ENCODE peak calls at places on chromosomes 7 and 10, in five cellular contexts. J is fibroblast of the aortic adventitia, R is uterus, P is fibroblast of pulmonary artery, W is psoas muscle. M is an unnamed sample.

GRCh38 chr10:11331178-11331577 is 280.3 kb downstream of the USP6NL start:
- DNase-seq in J (no peak), R (no peak), P (no peak), W (no peak), M (no peak)

GRCh38 chr10:125037145-125037544 is 95.2 kb downstream of the ZRANB1 start:
- DNase-seq in J (peak; percentile 67), R (no peak), P (peak; percentile 81), W (peak; percentile 75), M (no peak)

GRCh38 chr7:135254-135653 is 57.1 kb upstream of the FAM20C start:
- DNase-seq in J (no peak), R (no peak), P (no peak), W (peak; percentile 26), M (no peak)

GRCh38 chr7:23205861-23206510 is 24.1 kb downstream of the NUP42 start:
- DNase-seq in J (no peak), R (peak; percentile 27), P (peak; percentile 4), W (no peak), M (no peak)

GRCh38 chr10:108060246-108060645 is 895.7 kb upstream of the SORCS1 start:
- DNase-seq in J (no peak), R (no peak), P (no peak), W (no peak), M (no peak)

GRCh38 chr10:126581648-126582046 is 88.8 kb downstream of the C10orf90 start:
- DNase-seq in J (no peak), R (no peak), P (no peak), W (no peak), M (no peak)

GRCh38 chr10:109934958-109935793 is 11.9 kb upstream of the XPNPEP1 start:
- DNase-seq in J (peak; percentile 79), R (no peak), P (peak; percentile 86), W (no peak), M (no peak)

GRCh38 chr7:44972562-44972961 is 6.3 kb downstream of the MYO1G start:
- DNase-seq in J (no peak), R (no peak), P (no peak), W (no peak), M (no peak)

GRCh38 chr7:27433581-27433980 is 191.0 kb downstream of the EVX1 start:
- DNase-seq in J (no peak), R (no peak), P (no peak), W (no peak), M (no peak)

GRCh38 chr7:55246181-55246580 is 119.0 kb upstream of the LANCL2 start:
- DNase-seq in J (peak; percentile 34), R (no peak), P (peak; percentile 27), W (no peak), M (no peak)

DNA sequence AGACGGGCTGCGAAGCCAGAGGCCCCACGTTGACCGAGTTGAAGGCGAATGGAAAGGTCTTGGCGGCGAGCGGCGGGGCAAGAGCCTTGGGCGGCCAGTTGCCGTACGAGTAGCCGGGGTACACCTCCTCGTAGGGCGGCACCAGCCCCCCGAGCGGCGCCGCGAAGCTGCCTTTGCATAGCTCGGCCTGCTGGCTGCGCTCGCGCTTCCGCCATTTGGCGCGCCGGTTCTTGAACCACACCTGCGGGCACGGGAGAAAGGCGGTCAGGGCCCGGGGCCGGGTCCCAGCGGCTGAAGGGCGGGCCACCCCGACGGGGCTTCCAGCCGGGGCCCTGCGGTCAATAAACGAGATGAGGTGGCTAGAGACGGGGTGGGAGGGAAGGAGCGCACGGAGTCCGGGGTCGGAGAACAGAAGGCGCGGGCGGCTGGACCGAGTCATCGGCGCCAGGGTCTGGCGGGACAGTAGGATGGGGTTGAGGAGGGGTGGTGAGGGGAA is 4.8 kb downstream of the ELOVL3 start:
- DNase-seq in J (no peak), R (peak; percentile 20), P (peak; percentile 17), W (peak; percentile 58), M (peak; percentile 53)
- TF ChIP-seq CTCF in J (peak; percentile 22), R (peak; percentile 18), P (peak; percentile 24), W (no peak), M (no peak)

DNA sequence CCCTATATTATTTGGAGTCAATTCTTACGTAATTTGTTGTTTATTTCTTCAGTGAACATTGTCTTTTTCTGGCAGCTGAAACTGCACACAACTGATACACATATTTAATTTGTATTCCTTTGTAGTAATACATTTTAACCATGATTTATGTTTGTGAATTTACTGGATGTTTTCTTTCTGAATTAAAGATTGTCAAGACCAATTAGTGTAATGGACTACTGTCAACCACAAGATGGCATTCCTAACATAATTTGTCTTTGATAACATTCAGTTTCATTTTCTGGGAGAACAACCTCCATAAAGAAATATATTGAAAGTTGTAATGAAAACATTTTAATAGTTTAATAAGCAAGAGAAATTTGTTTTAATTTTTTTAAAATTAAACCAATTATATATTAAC is 10.1 kb downstream of the THNSL1 start:
- DNase-seq in J (peak; percentile 43), R (no peak), P (peak; percentile 51), W (no peak), M (no peak)
- TF ChIP-seq CTCF in J (peak; percentile 7), R (no peak), P (peak; percentile 27), W (peak; percentile 22), M (no peak)

DNA sequence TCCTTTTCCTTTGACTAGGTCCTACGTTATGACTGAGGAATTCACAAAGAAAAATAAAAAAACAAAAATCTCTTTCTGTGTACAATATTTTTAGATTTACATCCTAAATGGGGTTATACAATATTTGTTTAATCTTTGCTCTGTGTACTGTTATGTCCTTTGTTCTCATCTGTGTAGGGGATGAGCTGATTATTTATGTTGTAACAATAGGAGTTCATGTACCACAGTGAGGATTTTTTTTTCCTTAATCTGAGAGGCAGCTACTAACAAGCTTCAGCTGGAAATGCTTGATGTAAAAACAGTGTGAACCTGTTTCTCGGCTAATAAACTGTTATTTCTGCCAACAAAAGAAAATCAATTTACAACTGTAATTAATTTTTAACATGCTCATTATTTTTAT is 58.0 kb downstream of the ORC5 start:
- DNase-seq in J (no peak), R (no peak), P (no peak), W (no peak), M (no peak)
- TF ChIP-seq CTCF in J (no peak), R (no peak), P (no peak), W (no peak), M (no peak)

DNA sequence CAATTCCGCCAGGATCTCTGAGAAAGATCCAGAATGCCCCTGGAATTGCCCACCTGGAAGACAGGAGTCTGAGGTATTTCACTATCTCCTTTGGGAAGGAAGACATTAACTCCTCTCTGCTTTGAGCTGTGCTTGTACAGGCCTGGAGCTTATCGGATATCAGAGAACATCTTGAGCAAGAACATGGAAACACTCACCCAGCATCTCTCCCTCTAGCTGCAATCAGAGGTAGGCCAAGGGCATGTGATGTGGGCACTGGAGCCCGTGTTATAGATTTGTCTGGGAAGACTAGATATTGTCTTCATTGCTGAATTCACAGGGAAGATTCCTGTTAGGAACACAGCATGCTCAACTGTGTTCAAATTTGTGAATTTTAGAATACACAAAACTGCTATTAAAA is 233.9 kb downstream of the PHF14 start:
- DNase-seq in J (no peak), R (no peak), P (no peak), W (no peak), M (no peak)
- TF ChIP-seq CTCF in J (peak; percentile 27), R (no peak), P (peak; percentile 19), W (no peak), M (no peak)

DNA sequence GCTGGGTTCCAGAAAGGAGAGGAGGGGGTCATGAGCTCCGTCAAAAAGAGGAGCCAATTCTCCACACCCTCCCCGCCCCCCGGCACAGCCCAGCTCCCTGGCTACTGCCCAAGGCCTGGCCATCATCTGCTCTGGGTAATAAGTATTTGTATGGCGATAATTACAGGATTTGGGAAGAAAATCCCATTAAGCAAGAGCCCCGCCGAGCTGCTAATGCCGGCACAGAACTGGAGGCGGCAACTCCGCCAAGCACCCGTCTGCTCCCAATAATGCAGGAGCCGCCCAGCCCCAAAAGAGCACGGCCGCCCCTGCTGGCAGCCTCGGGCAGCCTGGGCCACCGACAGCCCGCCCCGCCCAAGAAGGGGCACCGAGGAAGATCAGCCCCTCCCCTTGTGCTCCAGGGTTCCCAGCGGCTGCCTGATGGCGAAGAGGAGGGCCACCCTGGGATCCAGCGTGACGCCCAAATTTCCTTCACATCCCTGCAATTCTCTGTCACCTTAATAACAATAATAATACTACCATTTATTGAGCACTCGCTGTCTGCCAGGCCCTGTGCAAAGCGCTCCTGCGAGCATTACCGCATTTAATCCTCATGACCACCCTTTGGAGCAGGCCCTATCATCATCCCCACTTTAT is 5.9 kb downstream of the SLIT1 start:
- DNase-seq in J (no peak), R (no peak), P (no peak), W (no peak), M (no peak)
- TF ChIP-seq CTCF in J (peak; percentile 33), R (no peak), P (no peak), W (no peak), M (no peak)